ENCODE peak calls at places on chromosomes 7 and 10, in eight cellular contexts. F is suprapubic skin, V is EH, I is endothelial cell, W is upper lobe of right lung, G is iris pigment epithelial cell, U is SHP77, S is fibroblast of the conjunctiva. B is an unnamed sample.

GRCh38 chr10:8670461-8670860 is 616.0 kb downstream of the GATA3 start:
- DNase-seq in F (no peak), W (no peak), I (no peak), S (no peak), U (no peak), G (no peak), V (no peak), B (no peak)

GRCh38 chr7:74256446-74257408 is 2.5 kb upstream of the RFC2 start:
- DNase-seq in U (no peak), W (no peak), G (peak; percentile 70), F (no peak), I (no peak), V (peak; percentile 75), S (peak; percentile 78), B (no peak)

GRCh38 chr10:74967850-74968620 is 141.6 kb downstream of the KAT6B start:
- DNase-seq in W (no peak), S (no peak), G (peak; percentile 5), I (no peak), F (no peak), V (no peak), U (peak; percentile 35), B (peak; percentile 28)

GRCh38 chr7:158745057-158745715 is 40.6 kb upstream of the NCAPG2 start:
- DNase-seq in G (no peak), I (no peak), U (no peak), F (no peak), V (no peak), S (no peak), W (no peak), B (no peak)

GRCh38 chr7:39130740-39131538 is 153.2 kb downstream of the POU6F2 start:
- DNase-seq in S (no peak), W (peak; percentile 70), U (no peak), F (no peak), I (no peak), G (no peak), V (no peak), B (no peak)

GRCh38 chr10:29862926-29863614 is 196.3 kb downstream of the JCAD start:
- DNase-seq in G (peak; percentile 74), S (peak; percentile 59), F (no peak), U (no peak), W (no peak), V (peak; percentile 68), I (no peak), B (no peak)

GRCh38 chr7:31019509-31019908 is 32.6 kb upstream of the ADCYAP1R1 start:
- DNase-seq in U (no peak), F (no peak), W (no peak), V (no peak), S (no peak), G (no peak), I (no peak), B (no peak)

GRCh38 chr7:102012941-102013461 is 195.6 kb downstream of the CUX1 start:
- DNase-seq in I (no peak), S (no peak), U (no peak), V (peak; percentile 69), F (no peak), G (peak; percentile 54), W (no peak), B (no peak)

GRCh38 chr7:141820067-141820466 is 21.2 kb downstream of the PRSS37 start:
- DNase-seq in V (no peak), W (no peak), F (no peak), I (no peak), U (no peak), S (no peak), G (no peak), B (no peak)

GRCh38 chr7:158694650-158695049 is 10.0 kb downstream of the NCAPG2 start:
- DNase-seq in I (no peak), F (no peak), S (no peak), V (no peak), W (no peak), G (no peak), U (no peak), B (no peak)

GRCh38 chr10:79051766-79052165 is 17.0 kb upstream of the ZMIZ1 start:
- DNase-seq in I (no peak), V (no peak), W (peak; percentile 54), U (no peak), G (no peak), F (peak; percentile 54), S (no peak), B (no peak)

GRCh38 chr10:44995914-44996633 is 4.6 kb upstream of the ZNF22 start:
- DNase-seq in V (peak; percentile 43), W (no peak), U (peak; percentile 29), I (no peak), F (no peak), G (peak; percentile 90), S (peak; percentile 49), B (no peak)

GRCh38 chr7:7438851-7439250 is 96.8 kb downstream of the COL28A1 start:
- DNase-seq in I (no peak), S (peak; percentile 96), V (peak; percentile 99), W (no peak), F (no peak), G (peak; percentile 99), U (peak; percentile 33), B (no peak)

GRCh38 chr10:28939352-28940157 is 262.2 kb downstream of the BAMBI start:
- DNase-seq in I (peak; percentile 78), V (peak; percentile 25), U (peak; percentile 98), F (peak; percentile 66), W (peak; percentile 68), S (peak; percentile 52), G (peak; percentile 97), B (no peak)

B was measured in immature natural killer cell.